ENCODE peak calls at places on chromosomes 1 and 21, in ten cellular contexts. One of them, this sample, is unnamed.

GRCh38 chr1:71170925-71171324 is 90.1 kb upstream of the ZRANB2 start:
- DNase-seq in CD4-positive, alpha-beta T cell: no peak
- DNase-seq in ovary: no peak
- DNase-seq in neural progenitor cell: peak
- DNase-seq in IMR-90: no peak
- DNase-seq in H9: no peak
- DNase-seq in CD8-positive, alpha-beta T cell: no peak
- DNase-seq in left ventricle myocardium inferior: no peak
- DNase-seq in colonic mucosa: no peak
- DNase-seq in K562: no peak
- DNase-seq in this sample: no peak

GRCh38 chr1:12186277-12186985 is 19.6 kb downstream of the TNFRSF1B start:
- DNase-seq in K562: no peak
- DNase-seq in CD8-positive, alpha-beta T cell: no peak
- DNase-seq in CD4-positive, alpha-beta T cell: no peak
- DNase-seq in H9: no peak
- DNase-seq in left ventricle myocardium inferior: no peak
- DNase-seq in neural progenitor cell: no peak
- DNase-seq in ovary: no peak
- DNase-seq in IMR-90: peak
- DNase-seq in colonic mucosa: no peak
- DNase-seq in this sample: no peak

GRCh38 chr1:75083848-75084514 is 50.2 kb upstream of the LHX8 start:
- DNase-seq in CD8-positive, alpha-beta T cell: no peak
- DNase-seq in ovary: no peak
- DNase-seq in K562: no peak
- DNase-seq in CD4-positive, alpha-beta T cell: no peak
- DNase-seq in colonic mucosa: no peak
- DNase-seq in IMR-90: no peak
- DNase-seq in neural progenitor cell: no peak
- DNase-seq in H9: no peak
- DNase-seq in left ventricle myocardium inferior: no peak
- DNase-seq in this sample: no peak

GRCh38 chr1:43185021-43185420 is 12.9 kb downstream of the CFAP57 start:
- DNase-seq in ovary: no peak
- DNase-seq in H9: no peak
- DNase-seq in colonic mucosa: no peak
- DNase-seq in IMR-90: no peak
- DNase-seq in neural progenitor cell: no peak
- DNase-seq in left ventricle myocardium inferior: no peak
- DNase-seq in K562: no peak
- DNase-seq in CD4-positive, alpha-beta T cell: no peak
- DNase-seq in CD8-positive, alpha-beta T cell: no peak
- DNase-seq in this sample: no peak

GRCh38 chr1:36157115-36157903 is 1.3 kb downstream of the MAP7D1 start:
- DNase-seq in H9: no peak
- DNase-seq in ovary: no peak
- DNase-seq in K562: peak
- DNase-seq in IMR-90: no peak
- DNase-seq in neural progenitor cell: peak
- DNase-seq in CD4-positive, alpha-beta T cell: no peak
- DNase-seq in CD8-positive, alpha-beta T cell: no peak
- DNase-seq in colonic mucosa: no peak
- DNase-seq in left ventricle myocardium inferior: no peak
- DNase-seq in this sample: no peak

GRCh38 chr1:54054438-54054749 is 986 bp downstream of the TCEANC2 start:
- DNase-seq in CD4-positive, alpha-beta T cell: no peak
- DNase-seq in neural progenitor cell: no peak
- DNase-seq in ovary: no peak
- DNase-seq in K562: peak
- DNase-seq in colonic mucosa: no peak
- DNase-seq in H9: no peak
- DNase-seq in CD8-positive, alpha-beta T cell: no peak
- DNase-seq in IMR-90: no peak
- DNase-seq in left ventricle myocardium inferior: no peak
- DNase-seq in this sample: no peak

GRCh38 chr1:6140413-6140812 is 39.7 kb downstream of the CHD5 start:
- DNase-seq in left ventricle myocardium inferior: no peak
- DNase-seq in colonic mucosa: no peak
- DNase-seq in K562: no peak
- DNase-seq in CD4-positive, alpha-beta T cell: no peak
- DNase-seq in neural progenitor cell: no peak
- DNase-seq in CD8-positive, alpha-beta T cell: no peak
- DNase-seq in ovary: no peak
- DNase-seq in H9: no peak
- DNase-seq in IMR-90: no peak
- DNase-seq in this sample: no peak

GRCh38 chr21:46038871-46039397 is 57.4 kb downstream of the COL6A1 start:
- DNase-seq in H9: no peak
- DNase-seq in colonic mucosa: no peak
- DNase-seq in ovary: peak
- DNase-seq in IMR-90: peak
- DNase-seq in CD4-positive, alpha-beta T cell: no peak
- DNase-seq in left ventricle myocardium inferior: peak
- DNase-seq in K562: no peak
- DNase-seq in CD8-positive, alpha-beta T cell: no peak
- DNase-seq in neural progenitor cell: no peak
- DNase-seq in this sample: peak

GRCh38 chr1:2822621-2823145 is 21.2 kb upstream of the TTC34 start:
- DNase-seq in left ventricle myocardium inferior: no peak
- DNase-seq in IMR-90: no peak
- DNase-seq in neural progenitor cell: no peak
- DNase-seq in colonic mucosa: no peak
- DNase-seq in H9: no peak
- DNase-seq in ovary: no peak
- DNase-seq in CD4-positive, alpha-beta T cell: no peak
- DNase-seq in CD8-positive, alpha-beta T cell: no peak
- DNase-seq in K562: no peak
- DNase-seq in this sample: peak

GRCh38 chr1:2820731-2821372 is 19.4 kb upstream of the TTC34 start:
- DNase-seq in ovary: no peak
- DNase-seq in H9: no peak
- DNase-seq in CD8-positive, alpha-beta T cell: no peak
- DNase-seq in CD4-positive, alpha-beta T cell: no peak
- DNase-seq in colonic mucosa: no peak
- DNase-seq in left ventricle myocardium inferior: no peak
- DNase-seq in neural progenitor cell: no peak
- DNase-seq in IMR-90: no peak
- DNase-seq in K562: no peak
- DNase-seq in this sample: no peak

GRCh38 chr1:2823921-2824660 is 22.6 kb upstream of the TTC34 start:
- DNase-seq in left ventricle myocardium inferior: no peak
- DNase-seq in H9: no peak
- DNase-seq in CD8-positive, alpha-beta T cell: no peak
- DNase-seq in ovary: no peak
- DNase-seq in CD4-positive, alpha-beta T cell: no peak
- DNase-seq in colonic mucosa: no peak
- DNase-seq in K562: no peak
- DNase-seq in neural progenitor cell: no peak
- DNase-seq in IMR-90: no peak
- DNase-seq in this sample: peak

GRCh38 chr1:2821373-2821955 is 20.0 kb upstream of the TTC34 start:
- DNase-seq in IMR-90: no peak
- DNase-seq in CD8-positive, alpha-beta T cell: no peak
- DNase-seq in left ventricle myocardium inferior: no peak
- DNase-seq in H9: no peak
- DNase-seq in K562: no peak
- DNase-seq in colonic mucosa: no peak
- DNase-seq in ovary: no peak
- DNase-seq in CD4-positive, alpha-beta T cell: no peak
- DNase-seq in neural progenitor cell: no peak
- DNase-seq in this sample: peak

GRCh38 chr1:2821970-2822620 is 20.6 kb upstream of the TTC34 start:
- DNase-seq in left ventricle myocardium inferior: peak
- DNase-seq in ovary: peak
- DNase-seq in CD4-positive, alpha-beta T cell: peak
- DNase-seq in CD8-positive, alpha-beta T cell: peak
- DNase-seq in colonic mucosa: peak
- DNase-seq in K562: peak
- DNase-seq in IMR-90: no peak
- DNase-seq in neural progenitor cell: no peak
- DNase-seq in H9: no peak
- DNase-seq in this sample: peak
- TF ChIP-seq CTCF in left ventricle myocardium inferior: peak
- TF ChIP-seq CTCF in ovary: no peak
- TF ChIP-seq CTCF in CD4-positive, alpha-beta T cell: peak
- TF ChIP-seq CTCF in CD8-positive, alpha-beta T cell: peak
- TF ChIP-seq CTCF in colonic mucosa: peak
- TF ChIP-seq CTCF in K562: peak
- TF ChIP-seq CTCF in IMR-90: no peak
- TF ChIP-seq CTCF in neural progenitor cell: peak
- TF ChIP-seq CTCF in H9: no peak
- TF ChIP-seq CTCF in this sample: peak

GRCh38 chr1:231035799-231036198 is 4.3 kb downstream of the FAM89A start:
- DNase-seq in neural progenitor cell: no peak
- DNase-seq in K562: no peak
- DNase-seq in CD8-positive, alpha-beta T cell: no peak
- DNase-seq in IMR-90: no peak
- DNase-seq in left ventricle myocardium inferior: no peak
- DNase-seq in ovary: no peak
- DNase-seq in CD4-positive, alpha-beta T cell: no peak
- DNase-seq in H9: no peak
- DNase-seq in colonic mucosa: no peak
- DNase-seq in this sample: no peak

GRCh38 chr1:231037585-231038517 is 2.2 kb downstream of the FAM89A start:
- DNase-seq in neural progenitor cell: no peak
- DNase-seq in colonic mucosa: no peak
- DNase-seq in ovary: no peak
- DNase-seq in H9: no peak
- DNase-seq in K562: no peak
- DNase-seq in IMR-90: no peak
- DNase-seq in CD8-positive, alpha-beta T cell: no peak
- DNase-seq in CD4-positive, alpha-beta T cell: no peak
- DNase-seq in left ventricle myocardium inferior: no peak
- DNase-seq in this sample: no peak

GRCh38 chr1:231032963-231033362 is 7.1 kb downstream of the FAM89A start:
- DNase-seq in colonic mucosa: no peak
- DNase-seq in IMR-90: no peak
- DNase-seq in left ventricle myocardium inferior: no peak
- DNase-seq in K562: no peak
- DNase-seq in CD8-positive, alpha-beta T cell: no peak
- DNase-seq in neural progenitor cell: no peak
- DNase-seq in H9: no peak
- DNase-seq in ovary: no peak
- DNase-seq in CD4-positive, alpha-beta T cell: no peak
- DNase-seq in this sample: no peak

GRCh38 chr1:231039161-231040018 is 664 bp downstream of the FAM89A start:
- DNase-seq in ovary: peak
- DNase-seq in CD4-positive, alpha-beta T cell: peak
- DNase-seq in H9: peak
- DNase-seq in neural progenitor cell: peak
- DNase-seq in left ventricle myocardium inferior: peak
- DNase-seq in K562: peak
- DNase-seq in CD8-positive, alpha-beta T cell: peak
- DNase-seq in IMR-90: peak
- DNase-seq in colonic mucosa: peak
- DNase-seq in this sample: no peak

DNA sequence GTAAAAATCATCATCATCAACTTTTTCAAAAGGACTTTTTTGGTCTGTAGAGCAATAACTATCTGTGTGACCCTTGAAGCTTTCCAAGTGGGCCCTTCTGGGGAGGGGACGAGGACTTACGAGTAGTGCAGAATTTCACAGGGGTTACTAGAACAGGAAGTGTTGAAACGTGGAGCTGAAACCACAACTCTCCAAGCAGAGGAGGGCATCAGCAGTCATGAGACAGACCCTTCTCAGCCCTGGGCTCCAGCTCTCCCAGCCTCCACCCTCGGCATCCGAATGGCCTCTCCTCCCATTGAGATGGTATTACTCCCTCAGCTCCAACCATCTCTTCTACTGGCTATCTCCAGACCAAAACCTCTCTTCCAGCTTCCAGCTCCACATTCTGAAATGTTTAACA is 3.6 kb downstream of the FAM89A start:
- DNase-seq in CD4-positive, alpha-beta T cell: no peak
- DNase-seq in colonic mucosa: no peak
- DNase-seq in K562: no peak
- DNase-seq in neural progenitor cell: no peak
- DNase-seq in H9: no peak
- DNase-seq in CD8-positive, alpha-beta T cell: no peak
- DNase-seq in IMR-90: no peak
- DNase-seq in left ventricle myocardium inferior: no peak
- DNase-seq in ovary: no peak
- DNase-seq in this sample: no peak
- H3K27ac ChIP-seq in CD4-positive, alpha-beta T cell: no peak
- H3K27ac ChIP-seq in colonic mucosa: no peak
- H3K27ac ChIP-seq in K562: no peak
- H3K27ac ChIP-seq in neural progenitor cell: no peak
- H3K27ac ChIP-seq in H9: no peak
- H3K27ac ChIP-seq in CD8-positive, alpha-beta T cell: no peak
- H3K27ac ChIP-seq in IMR-90: no peak
- H3K27ac ChIP-seq in left ventricle myocardium inferior: no peak
- H3K27ac ChIP-seq in ovary: no peak
- H3K27ac ChIP-seq in this sample: no peak

DNA sequence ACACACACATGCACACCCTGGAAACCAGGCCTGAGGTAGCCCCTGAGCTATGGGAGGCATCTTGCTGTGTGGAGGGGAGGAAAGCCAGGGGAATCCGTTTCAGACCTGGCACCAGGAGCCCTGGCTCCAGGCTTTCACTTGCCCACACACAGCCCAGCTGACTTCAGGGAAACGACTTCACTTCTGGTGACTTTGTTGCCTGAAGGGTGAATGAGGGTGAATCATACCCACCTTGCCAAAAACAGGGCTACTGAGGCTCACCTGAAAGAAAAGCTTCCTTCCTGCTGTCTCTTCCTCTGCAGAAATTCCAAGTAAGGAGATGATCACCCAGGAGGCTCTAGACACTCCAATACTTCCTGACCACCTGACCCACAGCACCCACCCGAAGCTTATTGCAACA is 136.1 kb upstream of the NGF start:
- DNase-seq in neural progenitor cell: no peak
- DNase-seq in CD8-positive, alpha-beta T cell: no peak
- DNase-seq in colonic mucosa: no peak
- DNase-seq in CD4-positive, alpha-beta T cell: no peak
- DNase-seq in H9: peak
- DNase-seq in left ventricle myocardium inferior: no peak
- DNase-seq in K562: no peak
- DNase-seq in IMR-90: no peak
- DNase-seq in ovary: no peak
- DNase-seq in this sample: no peak
- TF ChIP-seq CTCF in neural progenitor cell: no peak
- TF ChIP-seq CTCF in CD8-positive, alpha-beta T cell: no peak
- TF ChIP-seq CTCF in colonic mucosa: no peak
- TF ChIP-seq CTCF in CD4-positive, alpha-beta T cell: no peak
- TF ChIP-seq CTCF in H9: no peak
- TF ChIP-seq CTCF in left ventricle myocardium inferior: no peak
- TF ChIP-seq CTCF in K562: no peak
- TF ChIP-seq CTCF in IMR-90: no peak
- TF ChIP-seq CTCF in ovary: no peak
- TF ChIP-seq CTCF in this sample: no peak

DNA sequence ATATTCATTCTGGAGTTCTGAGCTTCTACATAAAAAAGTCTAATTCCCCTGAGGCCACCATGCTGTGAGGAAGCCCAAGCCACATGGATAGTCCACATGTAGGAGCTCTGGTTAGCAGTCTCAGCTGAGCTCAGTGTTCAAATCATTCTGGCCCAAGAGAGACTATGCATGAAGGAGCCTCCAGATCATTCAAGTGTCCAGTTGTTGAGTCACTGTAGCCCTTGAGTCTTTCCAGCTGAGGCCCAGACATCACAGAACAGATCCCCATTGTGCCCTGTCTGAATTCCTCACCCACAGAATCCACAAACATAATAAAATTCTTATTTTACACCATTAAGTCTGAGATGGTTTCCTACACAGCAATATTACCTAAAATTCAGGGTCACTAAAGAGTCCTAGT is 107.0 kb upstream of the NGF start:
- DNase-seq in ovary: no peak
- DNase-seq in CD8-positive, alpha-beta T cell: no peak
- DNase-seq in H9: no peak
- DNase-seq in colonic mucosa: no peak
- DNase-seq in CD4-positive, alpha-beta T cell: no peak
- DNase-seq in IMR-90: no peak
- DNase-seq in neural progenitor cell: no peak
- DNase-seq in K562: no peak
- DNase-seq in left ventricle myocardium inferior: no peak
- DNase-seq in this sample: no peak
- H3K27ac ChIP-seq in ovary: no peak
- H3K27ac ChIP-seq in CD8-positive, alpha-beta T cell: no peak
- H3K27ac ChIP-seq in H9: no peak
- H3K27ac ChIP-seq in colonic mucosa: no peak
- H3K27ac ChIP-seq in CD4-positive, alpha-beta T cell: no peak
- H3K27ac ChIP-seq in IMR-90: no peak
- H3K27ac ChIP-seq in neural progenitor cell: no peak
- H3K27ac ChIP-seq in K562: no peak
- H3K27ac ChIP-seq in left ventricle myocardium inferior: no peak
- H3K27ac ChIP-seq in this sample: no peak

This sample was measured in heart left ventricle.